ENCODE peak calls at places on chromosome 3, in five cellular contexts. G, K, O, P and S are unnamed samples.

GRCh38 chr3:30752961-30753360 is 141.5 kb downstream of the GADL1 start:
- DNase-seq in G (no peak), K (no peak), O (no peak), P (peak; percentile 28), S (no peak)

GRCh38 chr3:45781841-45782240 is 14.5 kb downstream of the SLC6A20 start:
- DNase-seq in G (no peak), K (no peak), O (no peak), P (no peak), S (no peak)

GRCh38 chr3:69080233-69080644 is at the start of gene UBA3:
- DNase-seq in G (peak; percentile 94), K (peak; percentile 89), O (peak; percentile 89), P (peak; percentile 49), S (peak; percentile 79)

GRCh38 chr3:10883478-10884234 is 67.6 kb downstream of the SLC6A11 start:
- DNase-seq in G (no peak), K (no peak), O (no peak), P (no peak), S (no peak)

GRCh38 chr3:34015204-34016142 is 217.0 kb downstream of the PDCD6IP start:
- DNase-seq in G (no peak), K (no peak), O (no peak), P (no peak), S (no peak)

GRCh38 chr3:134381836-134382442 is 7.7 kb upstream of the AMOTL2 start:
- DNase-seq in G (no peak), K (peak; percentile 74), O (no peak), P (no peak), S (no peak)

GRCh38 chr3:35639251-35640185 is at the start of gene ARPP21:
- DNase-seq in G (no peak), K (no peak), O (no peak), P (no peak), S (no peak)

GRCh38 chr3:143302638-143303171 is 183.1 kb downstream of the CHST2 start:
- DNase-seq in G (no peak), K (no peak), O (no peak), P (peak; percentile 66), S (no peak)

GRCh38 chr3:106688463-106688862 is 688.8 kb upstream of the CCDC54 start:
- DNase-seq in G (no peak), K (no peak), O (no peak), P (peak; percentile 75), S (no peak)

GRCh38 chr3:66971891-66972551 is 26.1 kb upstream of the KBTBD8 start:
- DNase-seq in G (peak; percentile 83), K (peak; percentile 50), O (peak; percentile 64), P (peak; percentile 14), S (no peak)

DNA sequence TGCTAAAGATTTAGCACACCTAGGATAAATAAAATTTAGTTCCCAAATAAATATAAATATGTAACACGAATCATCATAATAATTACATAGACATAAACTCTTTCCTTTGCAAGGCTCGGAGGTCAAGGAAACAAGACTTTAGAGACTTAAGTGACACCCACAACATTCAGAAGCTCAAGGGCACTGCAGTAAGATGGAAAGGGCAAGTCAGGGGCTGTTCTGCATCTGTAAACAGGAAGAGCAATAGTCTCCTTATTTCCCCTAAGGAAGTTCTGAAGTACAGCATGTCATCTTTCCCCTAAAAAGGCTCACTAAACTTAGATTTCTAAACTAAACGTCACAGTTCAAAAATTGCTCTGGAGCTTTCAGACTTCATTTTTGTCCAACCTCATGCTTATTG is 26.9 kb upstream of the KBTBD8 start:
- DNase-seq in G (no peak), K (no peak), O (no peak), P (no peak), S (no peak)
- TF ChIP-seq CTCF in G (no peak), K (no peak), O (no peak), P (no peak), S (no peak)

GRCh38 chr3:853489-853888 is 239.3 kb upstream of the CNTN6 start:
- DNase-seq in G (no peak), K (no peak), O (no peak), P (no peak), S (no peak)

GRCh38 chr3:852033-852432 is 240.8 kb upstream of the CNTN6 start:
- DNase-seq in G (no peak), K (no peak), O (no peak), P (no peak), S (no peak)

DNA sequence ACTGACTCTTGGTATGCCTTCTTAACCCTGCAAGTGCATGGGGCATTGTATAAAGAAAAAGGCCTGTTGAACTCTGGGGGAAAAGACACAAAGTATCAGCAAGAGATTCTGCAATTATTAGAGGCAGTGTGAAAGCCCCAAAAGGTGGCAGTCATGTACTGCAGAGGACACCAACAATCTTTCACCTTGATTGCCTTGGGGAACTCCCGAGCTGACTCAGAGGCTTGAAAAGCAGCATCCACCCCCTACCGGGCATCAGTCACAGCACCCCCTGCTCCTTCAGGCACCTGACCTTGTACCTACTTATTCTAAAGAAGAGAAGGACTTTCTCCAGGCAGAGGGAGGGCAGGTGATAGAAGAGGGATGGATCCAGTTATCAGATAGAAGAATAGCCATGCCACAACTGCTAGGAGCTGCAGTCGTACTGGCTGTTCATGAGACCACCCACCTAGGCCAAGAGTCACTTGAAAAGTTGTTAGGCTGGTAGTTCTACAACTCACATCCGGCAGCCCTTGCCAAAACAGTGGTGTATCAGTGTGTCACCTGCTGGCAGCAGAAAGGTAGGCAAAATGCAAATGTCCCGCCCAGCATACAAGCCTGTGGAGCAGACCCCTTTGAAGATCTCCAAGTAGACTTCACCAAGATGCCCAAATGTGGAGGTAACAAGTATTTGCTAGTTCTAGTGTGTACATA is 241.6 kb upstream of the CNTN6 start:
- DNase-seq in G (no peak), K (no peak), O (no peak), P (no peak), S (no peak)
- TF ChIP-seq CTCF in G (no peak), K (no peak), O (no peak), P (no peak), S (no peak)

GRCh38 chr3:8884630-8885290 is 78.5 kb downstream of the RAD18 start:
- DNase-seq in G (no peak), K (no peak), O (no peak), P (no peak), S (no peak)

GRCh38 chr3:8887435-8888295 is 75.6 kb downstream of the RAD18 start:
- DNase-seq in G (no peak), K (no peak), O (no peak), P (no peak), S (no peak)

GRCh38 chr3:8885806-8886205 is 77.5 kb downstream of the RAD18 start:
- DNase-seq in G (no peak), K (no peak), O (no peak), P (no peak), S (no peak)

GRCh38 chr3:8888296-8888915 is 74.9 kb downstream of the RAD18 start:
- DNase-seq in G (no peak), K (no peak), O (no peak), P (no peak), S (no peak)

GRCh38 chr3:8886556-8886955 is 76.7 kb downstream of the RAD18 start:
- DNase-seq in G (no peak), K (no peak), O (no peak), P (no peak), S (no peak)
- TF ChIP-seq CTCF in G (no peak), K (no peak), O (no peak), P (no peak), S (no peak)

GRCh38 chr3:139561959-139562676 is 22.6 kb upstream of the RBP1 start:
- DNase-seq in G (no peak), K (peak; percentile 48), O (no peak), P (no peak), S (no peak)
- TF ChIP-seq CTCF in G (no peak), K (peak; percentile 34), O (peak; percentile 80), P (peak; percentile 78), S (peak; percentile 43)